ENCODE peak calls at places on chromosomes 12 and 14, in nine cellular contexts. G, I, C, W, S, Z, K, O and T are unnamed samples.

GRCh38 chr12:9034095-9034494 is 44.7 kb downstream of the KLRG1 start:
- DNase-seq in K (no peak), W (no peak), C (no peak), Z (no peak), O (no peak), S (no peak), G (no peak), I (no peak), T (no peak)

GRCh38 chr12:131897875-131898274 is 3.5 kb downstream of the ULK1 start:
- DNase-seq in W (no peak), S (no peak), O (no peak), C (no peak), G (peak), I (no peak), K (no peak), Z (no peak), T (no peak)

GRCh38 chr14:44803239-44803905 is 158.4 kb downstream of the KLHL28 start:
- DNase-seq in K (no peak), I (peak), S (no peak), Z (peak), G (no peak), C (no peak), O (peak), W (no peak), T (peak)

GRCh38 chr12:112357214-112357613 is 25.0 kb downstream of the HECTD4 start:
- DNase-seq in S (no peak), C (no peak), Z (no peak), K (no peak), G (no peak), W (no peak), O (no peak), I (no peak), T (no peak)

GRCh38 chr12:110531741-110532333 is 29.7 kb downstream of the RAD9B start:
- DNase-seq in W (no peak), G (no peak), Z (no peak), S (no peak), O (no peak), C (no peak), I (peak), K (no peak), T (peak)

GRCh38 chr12:43945983-43946382 is 110.1 kb downstream of the TMEM117 start:
- DNase-seq in K (no peak), Z (no peak), G (no peak), O (no peak), C (no peak), I (no peak), S (no peak), W (no peak), T (no peak)

GRCh38 chr12:32889073-32889760 is 7.4 kb downstream of the PKP2 start:
- DNase-seq in I (no peak), K (no peak), C (no peak), S (no peak), G (no peak), Z (no peak), O (no peak), W (no peak), T (peak)

GRCh38 chr12:40762072-40762471 is 69.8 kb downstream of the CNTN1 start:
- DNase-seq in I (no peak), O (no peak), W (no peak), S (no peak), K (no peak), G (no peak), Z (no peak), C (no peak), T (no peak)

GRCh38 chr12:69529021-69529420 is 56.2 kb upstream of the CCT2 start:
- DNase-seq in I (no peak), G (no peak), S (no peak), K (no peak), C (no peak), Z (no peak), O (no peak), W (no peak), T (no peak)

GRCh38 chr12:45257185-45257585 is 41.3 kb downstream of the ANO6 start:
- DNase-seq in O (no peak), Z (no peak), S (no peak), K (no peak), W (no peak), I (no peak), G (no peak), C (no peak), T (no peak)

GRCh38 chr12:53950441-53950781 is 4.3 kb upstream of the HOXC12 start:
- DNase-seq in G (no peak), C (no peak), S (no peak), K (no peak), O (no peak), W (no peak), Z (no peak), I (no peak), T (no peak)

GRCh38 chr14:30906752-30907658 is 32.6 kb downstream of the COCH start:
- DNase-seq in G (no peak), K (no peak), W (no peak), O (peak), I (peak), C (no peak), Z (no peak), S (no peak), T (peak)

GRCh38 chr14:89603938-89604480 is 187.0 kb upstream of the FOXN3 start:
- DNase-seq in G (peak), Z (no peak), O (no peak), W (no peak), S (no peak), I (no peak), K (no peak), C (no peak), T (no peak)

GRCh38 chr14:76812093-76812421 is 625 bp downstream of the ANGEL1 start:
- DNase-seq in G (no peak), O (no peak), Z (peak), W (no peak), K (no peak), I (no peak), S (no peak), C (no peak), T (no peak)

GRCh38 chr12:48197549-48197966 is 5.5 kb downstream of the OR10AD1 start:
- DNase-seq in C (no peak), K (no peak), W (no peak), Z (peak), I (peak), S (no peak), O (peak), G (no peak), T (no peak)

GRCh38 chr12:48197967-48198618 is 5.0 kb downstream of the OR10AD1 start:
- DNase-seq in I (peak), W (peak), G (peak), C (peak), K (peak), Z (peak), O (peak), S (peak), T (peak)

GRCh38 chr12:48198619-48198973 is 4.5 kb downstream of the OR10AD1 start:
- DNase-seq in S (peak), I (no peak), K (no peak), O (no peak), Z (no peak), W (no peak), G (peak), C (peak), T (no peak)

GRCh38 chr12:48199784-48200198 is 3.3 kb downstream of the OR10AD1 start:
- DNase-seq in G (no peak), K (no peak), C (no peak), Z (no peak), S (no peak), I (no peak), W (peak), O (no peak), T (peak)

DNA sequence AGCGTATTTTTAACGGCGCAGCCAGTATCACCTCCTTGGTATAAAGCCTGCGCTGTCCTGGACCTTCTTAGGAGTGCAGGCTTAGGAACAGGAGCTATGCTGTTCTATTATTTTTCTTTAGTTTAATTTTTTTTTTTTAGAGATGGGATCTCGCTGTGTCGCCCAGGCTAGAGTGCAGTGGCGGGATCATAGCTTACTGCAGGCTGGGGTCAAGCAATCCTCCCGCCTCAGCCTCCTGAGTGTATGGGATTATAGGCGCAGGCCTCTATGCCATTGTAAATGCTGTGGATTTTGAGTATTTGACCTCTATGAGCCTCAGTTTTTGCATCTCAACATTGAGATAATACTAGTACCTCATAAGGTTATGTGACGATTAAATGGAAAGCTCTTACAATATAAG is 4.1 kb downstream of the OR10AD1 start:
- DNase-seq in O (no peak), K (no peak), I (no peak), W (no peak), G (no peak), S (no peak), C (no peak), Z (no peak), T (no peak)
- H3K4me3 ChIP-seq in O (peak), K (peak), I (peak), W (peak), G (peak), S (peak), C (peak), Z (peak), T (peak)

GRCh38 chr12:85484387-85484786 is 204.4 kb downstream of the ALX1 start:
- DNase-seq in S (no peak), I (no peak), G (no peak), C (no peak), K (no peak), Z (no peak), O (no peak), W (no peak), T (no peak)

DNA sequence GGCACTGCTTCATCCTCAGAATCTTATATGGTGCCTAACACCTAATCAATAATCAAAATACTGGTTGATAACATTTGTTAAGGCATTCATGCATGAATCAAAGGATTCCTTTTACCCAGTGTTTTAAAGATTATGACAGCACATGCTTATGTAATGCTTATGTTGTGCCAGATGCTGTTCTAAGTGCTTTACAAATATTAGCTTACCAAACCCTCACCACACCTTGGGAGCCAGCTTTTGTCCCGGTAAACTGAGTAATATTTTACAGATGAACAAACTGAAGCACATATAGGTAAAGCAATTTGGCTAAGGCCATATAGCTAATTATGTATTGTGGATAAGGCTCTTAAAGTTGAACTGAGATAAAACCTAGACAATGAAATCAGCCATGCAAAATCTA is 209.2 kb downstream of the ALX1 start:
- DNase-seq in W (no peak), C (no peak), I (no peak), O (no peak), K (no peak), Z (no peak), G (no peak), S (no peak), T (no peak)
- TF ChIP-seq CTCF in W (no peak), C (no peak), I (no peak), O (no peak), K (no peak), Z (no peak), G (no peak), S (no peak), T (no peak)

DNA sequence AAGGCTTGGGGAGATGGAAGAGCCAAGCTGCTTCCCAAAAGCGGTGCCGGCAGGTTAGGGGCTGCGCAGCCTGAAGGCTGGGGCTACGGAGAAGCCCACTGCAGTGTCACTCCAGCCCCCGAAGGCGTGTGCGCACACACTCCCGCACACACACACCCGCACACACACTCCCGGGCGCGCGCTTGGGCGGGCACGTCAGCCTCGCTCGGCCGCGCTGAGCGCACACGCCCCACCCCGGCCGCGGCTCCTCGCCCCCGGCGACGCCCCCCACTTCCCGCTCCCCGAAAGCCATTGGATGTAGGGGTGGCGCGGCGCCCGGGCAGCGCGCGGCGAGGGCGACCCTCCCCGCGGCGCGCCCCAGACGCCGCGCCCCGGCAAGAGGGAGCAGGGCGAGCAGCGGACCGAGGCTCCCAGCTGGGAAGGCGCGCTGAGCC is at the start of gene KCNK10:
- DNase-seq in G (no peak), S (no peak), O (no peak), W (no peak), I (peak), C (no peak), Z (no peak), K (no peak), T (no peak)
- H3K4me3 ChIP-seq in G (peak), S (peak), O (no peak), W (peak), I (peak), C (no peak), Z (peak), K (peak), T (peak)

DNA sequence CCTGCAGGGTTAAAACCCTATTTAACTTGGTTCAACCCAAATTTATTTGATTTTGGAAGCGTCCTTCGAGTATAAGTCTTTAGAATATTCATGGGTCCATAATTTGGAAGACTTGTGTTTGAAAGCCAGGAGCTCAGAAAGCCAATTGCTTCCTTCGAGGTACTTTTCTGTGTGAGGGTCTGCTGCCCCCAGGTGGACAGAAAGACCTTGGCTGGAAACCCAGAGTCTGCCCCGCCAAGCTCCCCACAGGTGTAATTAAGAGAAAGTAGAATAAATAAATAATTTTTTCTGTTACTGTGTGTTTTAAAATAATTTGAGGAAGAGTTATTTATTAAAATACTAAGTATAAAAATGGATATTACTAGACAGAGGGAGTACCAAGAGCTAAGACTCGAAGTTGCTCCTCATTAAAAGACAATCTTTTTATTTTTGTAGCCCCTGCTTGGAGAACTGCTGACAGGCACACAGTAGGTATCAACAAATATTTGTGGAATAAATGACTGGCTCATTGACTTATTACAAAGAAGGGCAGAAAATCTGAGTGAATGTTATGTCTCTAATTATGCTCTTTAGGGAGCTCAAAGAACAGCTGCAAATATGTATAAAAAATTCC is 105.8 kb downstream of the PAH start:
- DNase-seq in K (no peak), G (no peak), C (no peak), W (no peak), I (no peak), Z (peak), S (no peak), O (peak), T (peak)
- TF ChIP-seq CTCF in K (peak), G (peak), C (peak), W (peak), I (peak), Z (peak), S (no peak), O (peak), T (peak)

DNA sequence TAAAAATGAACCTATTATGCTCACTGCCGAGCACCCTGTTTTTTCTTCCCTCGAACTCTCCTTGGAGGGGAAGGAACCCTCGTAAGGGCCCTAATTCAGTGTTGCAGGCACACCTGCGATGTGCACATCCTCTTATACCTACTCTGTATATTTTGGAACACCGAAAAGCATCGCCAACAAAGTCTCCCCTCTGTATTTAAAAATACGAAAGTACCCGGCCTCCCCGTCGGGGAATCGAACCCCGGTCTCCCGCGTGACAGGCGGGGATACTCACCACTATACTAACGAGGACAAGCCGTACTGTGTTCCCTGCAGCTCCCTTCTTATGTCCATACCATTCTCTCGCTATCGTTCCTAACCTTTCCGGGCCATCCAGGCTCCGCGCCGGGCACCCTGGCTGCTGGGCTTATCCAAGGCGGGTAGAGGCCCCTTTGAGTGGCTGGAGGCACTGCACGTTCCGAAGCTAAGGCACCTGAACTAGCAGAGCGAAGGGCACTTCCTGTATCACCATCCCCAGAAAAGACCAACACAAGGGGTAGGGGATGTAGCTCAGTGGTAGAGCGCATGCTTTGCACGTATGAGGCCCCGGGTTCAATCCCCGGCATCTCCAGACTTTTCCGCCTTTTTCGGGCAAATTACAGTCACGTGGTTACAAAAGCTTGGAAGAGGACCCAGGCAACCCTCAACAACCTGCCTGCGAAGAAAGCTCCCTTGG is 25.1 kb upstream of the UBC start:
- DNase-seq in W (peak), S (peak), O (peak), I (peak), K (peak), G (peak), Z (peak), C (peak), T (peak)
- H3K4me3 ChIP-seq in W (peak), S (peak), O (peak), I (peak), K (peak), G (peak), Z (peak), C (peak), T (peak)

DNA sequence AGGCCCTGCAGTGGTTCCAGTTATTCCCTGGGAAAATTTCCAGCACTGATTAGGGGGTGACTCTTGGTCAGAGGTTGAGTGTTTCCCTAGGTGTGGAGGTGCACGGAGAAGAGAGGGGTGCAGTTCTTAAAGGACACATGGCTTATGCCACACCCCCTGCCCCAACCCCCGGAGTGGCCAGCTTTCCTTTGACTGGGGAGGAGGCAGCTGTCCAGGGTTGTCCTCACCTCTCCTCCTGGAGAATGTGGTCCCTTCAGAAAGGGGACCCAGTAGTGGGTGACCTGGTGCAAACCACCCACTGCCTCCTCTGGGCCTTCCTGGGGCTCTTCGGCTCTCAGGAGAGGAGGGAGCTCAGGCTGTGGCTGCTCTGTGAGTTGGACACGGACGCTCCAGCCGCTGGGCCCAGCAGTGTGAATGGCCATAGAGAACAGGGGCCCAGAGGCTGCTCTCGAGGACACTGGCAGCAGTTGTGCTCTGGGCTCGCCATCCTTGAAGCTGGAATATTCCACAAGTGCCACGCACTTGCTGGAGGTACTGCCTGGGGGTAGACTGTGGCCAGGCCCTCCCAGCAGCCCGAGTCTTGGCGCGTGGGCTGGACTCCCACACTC is 13.6 kb downstream of the PACS2 start:
- DNase-seq in C (no peak), I (no peak), Z (no peak), K (no peak), W (no peak), O (no peak), S (no peak), G (no peak), T (no peak)
- TF ChIP-seq CTCF in C (no peak), I (no peak), Z (no peak), K (no peak), W (no peak), O (no peak), S (no peak), G (no peak), T (no peak)

GRCh38 chr12:106142591-106143261 is 4.0 kb upstream of the NUAK1 start:
- DNase-seq in I (no peak), S (no peak), W (no peak), Z (no peak), G (no peak), O (no peak), K (no peak), C (no peak), T (no peak)

GRCh38 chr12:106144847-106145246 is 6.1 kb upstream of the NUAK1 start:
- DNase-seq in O (no peak), I (peak), S (no peak), C (no peak), Z (no peak), W (no peak), K (no peak), G (no peak), T (no peak)

GRCh38 chr12:106147956-106148355 is 9.2 kb upstream of the NUAK1 start:
- DNase-seq in I (no peak), O (no peak), S (peak), G (peak), W (no peak), K (no peak), C (no peak), Z (no peak), T (no peak)

GRCh38 chr12:106146987-106147386 is 8.2 kb upstream of the NUAK1 start:
- DNase-seq in O (no peak), C (no peak), W (no peak), I (no peak), Z (no peak), K (no peak), G (no peak), S (no peak), T (no peak)

GRCh38 chr12:106145539-106146447 is 7.0 kb upstream of the NUAK1 start:
- DNase-seq in C (no peak), W (no peak), I (no peak), O (no peak), K (no peak), S (no peak), G (peak), Z (no peak), T (no peak)
- H3K4me3 ChIP-seq in C (no peak), W (no peak), I (no peak), O (no peak), K (no peak), S (no peak), G (no peak), Z (no peak), T (no peak)

GRCh38 chr14:73829526-73830431 is 21.9 kb upstream of the PTGR2 start:
- DNase-seq in Z (no peak), C (no peak), W (peak), I (peak), S (no peak), O (no peak), K (no peak), G (no peak), T (peak)
- TF ChIP-seq CTCF in Z (no peak), C (no peak), W (no peak), I (no peak), S (no peak), O (no peak), K (no peak), G (no peak), T (no peak)